ENCODE peak calls at places on chromosomes 6 and 20, in five cellular contexts. One of them, this sample, is unnamed.

GRCh38 chr20:47246061-47246460 is 110.4 kb downstream of the ZMYND8 start:
- DNase-seq in Kasumi-1: no peak
- DNase-seq in CD4-positive, alpha-beta T cell: no peak
- DNase-seq in transverse colon: no peak
- DNase-seq in heart right ventricle: no peak
- DNase-seq in this sample: no peak

GRCh38 chr6:7201732-7202541 is 94.2 kb downstream of the RREB1 start:
- DNase-seq in transverse colon: peak; percentile 65
- DNase-seq in CD4-positive, alpha-beta T cell: no peak
- DNase-seq in Kasumi-1: peak; percentile 94
- DNase-seq in heart right ventricle: peak; percentile 53
- DNase-seq in this sample: no peak

GRCh38 chr6:159608961-159609673 is 83.9 kb downstream of the SOD2 start:
- DNase-seq in transverse colon: no peak
- DNase-seq in heart right ventricle: no peak
- DNase-seq in CD4-positive, alpha-beta T cell: no peak
- DNase-seq in Kasumi-1: peak; percentile 1
- DNase-seq in this sample: no peak

GRCh38 chr6:26743157-26743821 is 83.7 kb upstream of the ZNF322 start:
- DNase-seq in transverse colon: no peak
- DNase-seq in CD4-positive, alpha-beta T cell: no peak
- DNase-seq in heart right ventricle: no peak
- DNase-seq in Kasumi-1: no peak
- DNase-seq in this sample: peak; percentile 45

GRCh38 chr6:135877666-135878065 is 26.2 kb downstream of the PDE7B start:
- DNase-seq in CD4-positive, alpha-beta T cell: no peak
- DNase-seq in Kasumi-1: no peak
- DNase-seq in transverse colon: no peak
- DNase-seq in heart right ventricle: no peak
- DNase-seq in this sample: no peak

GRCh38 chr6:137349856-137350830 is 131.0 kb upstream of the IFNGR1 start:
- DNase-seq in Kasumi-1: no peak
- DNase-seq in transverse colon: no peak
- DNase-seq in heart right ventricle: no peak
- DNase-seq in CD4-positive, alpha-beta T cell: no peak
- DNase-seq in this sample: no peak

GRCh38 chr6:100349366-100349765 is 115.4 kb downstream of the SIM1 start:
- DNase-seq in transverse colon: no peak
- DNase-seq in heart right ventricle: no peak
- DNase-seq in Kasumi-1: no peak
- DNase-seq in CD4-positive, alpha-beta T cell: no peak
- DNase-seq in this sample: no peak

GRCh38 chr6:31010393-31011060 is at the start of gene MUC22:
- DNase-seq in CD4-positive, alpha-beta T cell: no peak
- DNase-seq in Kasumi-1: no peak
- DNase-seq in heart right ventricle: no peak
- DNase-seq in transverse colon: no peak
- DNase-seq in this sample: no peak

GRCh38 chr20:18727032-18727508 is 86.5 kb upstream of the SCP2D1 start:
- DNase-seq in Kasumi-1: no peak
- DNase-seq in heart right ventricle: no peak
- DNase-seq in CD4-positive, alpha-beta T cell: no peak
- DNase-seq in transverse colon: peak; percentile 23
- DNase-seq in this sample: no peak